ENCODE peak calls at places on chromosome 1, in seven cellular contexts. K, D, J, M, P, U and T are unnamed samples.

GRCh38 chr1:53327183-53327941 is 508 bp downstream of the LRP8 start:
- DNase-seq in K (no peak), D (peak; percentile 62), J (peak; percentile 65), M (peak; percentile 76), P (peak; percentile 26), U (peak; percentile 31), T (peak; percentile 56)

GRCh38 chr1:23799570-23800395 is 771 bp downstream of the GALE start:
- DNase-seq in K (peak; percentile 21), D (peak; percentile 90), J (peak; percentile 91), M (peak; percentile 68), P (peak; percentile 88), U (peak; percentile 71), T (no peak)

GRCh38 chr1:62530516-62531154 is 66.7 kb upstream of the ANGPTL3 start:
- DNase-seq in K (peak; percentile 18), D (peak; percentile 66), J (peak; percentile 45), M (peak; percentile 75), P (peak; percentile 46), U (peak; percentile 53), T (no peak)

GRCh38 chr1:106608836-106609235 is 447.6 kb upstream of the PRMT6 start:
- DNase-seq in K (no peak), D (no peak), J (no peak), M (no peak), P (no peak), U (no peak), T (no peak)

GRCh38 chr1:59707216-59707615 is 107.5 kb upstream of the HOOK1 start:
- DNase-seq in K (peak; percentile 39), D (peak; percentile 7), J (no peak), M (no peak), P (peak; percentile 24), U (peak; percentile 96), T (no peak)

GRCh38 chr1:104780470-104781078 is 1030.9 kb downstream of the AMY1C start:
- DNase-seq in K (no peak), D (peak; percentile 16), J (no peak), M (no peak), P (no peak), U (peak; percentile 29), T (no peak)

GRCh38 chr1:29396438-29397255 is 160.3 kb downstream of the PTPRU start:
- DNase-seq in K (no peak), D (no peak), J (no peak), M (no peak), P (no peak), U (peak; percentile 39), T (no peak)

GRCh38 chr1:46589529-46589928 is 14.5 kb downstream of the MKNK1 start:
- DNase-seq in K (no peak), D (no peak), J (no peak), M (no peak), P (no peak), U (no peak), T (no peak)

GRCh38 chr1:81432654-81433109 is 368.1 kb upstream of the ADGRL2 start:
- DNase-seq in K (peak; percentile 23), D (no peak), J (no peak), M (no peak), P (no peak), U (no peak), T (no peak)

GRCh38 chr1:234583755-234584430 is 26.1 kb downstream of the IRF2BP2 start:
- DNase-seq in K (no peak), D (peak; percentile 79), J (no peak), M (no peak), P (no peak), U (no peak), T (no peak)

GRCh38 chr1:45246760-45247159 is 40.4 kb upstream of the ZSWIM5 start:
- DNase-seq in K (no peak), D (no peak), J (no peak), M (no peak), P (no peak), U (peak; percentile 79), T (no peak)

GRCh38 chr1:37149296-37149695 is 115.0 kb upstream of the GRIK3 start:
- DNase-seq in K (no peak), D (no peak), J (no peak), M (no peak), P (no peak), U (no peak), T (no peak)

GRCh38 chr1:244861683-244862082 is 2.7 kb downstream of the HNRNPU start:
- DNase-seq in K (no peak), D (peak; percentile 41), J (no peak), M (no peak), P (no peak), U (peak; percentile 27), T (no peak)
- H3K27ac ChIP-seq in K (peak overlapping the region; percentile 100), D (peak overlapping the region; percentile 98), J (peak overlapping the region; percentile 100), M (no peak overlapping the region), P (peak overlapping the region; percentile 100), U (no peak overlapping the region), T (peak overlapping the region; percentile 99)

DNA sequence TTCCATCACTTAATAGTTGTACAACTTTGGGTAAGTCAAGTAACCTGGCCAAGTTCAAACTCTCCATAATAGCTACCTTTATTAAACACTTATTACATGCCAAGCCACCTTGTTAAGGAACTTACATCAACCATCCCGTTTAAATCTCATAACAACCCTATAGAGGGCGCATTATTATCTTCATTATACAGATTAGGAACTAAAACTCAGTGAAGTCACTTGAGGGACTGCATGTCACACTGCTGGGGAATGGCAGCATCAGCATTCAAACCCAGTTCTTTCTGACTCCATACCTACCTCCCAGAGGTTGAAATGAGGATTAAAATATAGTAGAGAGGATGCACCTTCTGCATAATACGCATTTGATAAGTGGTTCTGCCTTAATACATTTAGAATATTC is 47.1 kb upstream of the PLA2G2C start:
- DNase-seq in K (no peak), D (peak; percentile 18), J (no peak), M (no peak), P (no peak), U (peak; percentile 28), T (no peak)
- TF ChIP-seq CTCF in K (peak; percentile 52), D (peak; percentile 27), J (peak; percentile 26), M (peak; percentile 53), P (no peak), U (peak; percentile 43), T (peak; percentile 44)

GRCh38 chr1:89553195-89553584 is 28.6 kb downstream of the LRRC8B start:
- DNase-seq in K (no peak), D (no peak), J (no peak), M (no peak), P (no peak), U (no peak), T (no peak)
- H3K27ac ChIP-seq in K (peak overlapping the region; percentile 45), D (no peak overlapping the region), J (peak overlapping the region; percentile 70), M (no peak overlapping the region), P (peak overlapping the region; percentile 24), U (no peak overlapping the region), T (no peak overlapping the region)

DNA sequence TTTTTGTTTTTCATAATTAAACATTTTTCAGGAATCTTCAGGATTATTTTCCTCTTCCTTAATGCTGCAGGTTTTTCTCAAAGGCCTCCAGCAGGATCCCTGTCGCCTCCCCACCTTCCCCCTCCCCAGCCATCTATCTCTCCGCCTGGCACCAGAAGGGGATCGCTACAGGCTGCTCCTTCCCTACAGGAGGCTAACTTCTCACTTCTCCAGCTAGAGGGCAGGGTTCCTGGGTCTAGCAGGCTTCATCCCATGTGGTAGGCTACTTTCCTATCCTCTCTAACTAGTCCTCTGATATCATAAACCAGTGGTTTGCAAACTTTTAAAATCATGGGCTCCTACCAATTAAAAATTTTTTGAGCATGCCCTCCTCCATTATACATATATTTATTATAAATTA is 104.1 kb downstream of the KCNN3 start:
- DNase-seq in K (no peak), D (peak; percentile 49), J (no peak), M (no peak), P (no peak), U (peak; percentile 49), T (no peak)
- TF ChIP-seq CTCF in K (peak; percentile 56), D (peak; percentile 61), J (peak; percentile 26), M (peak; percentile 69), P (peak; percentile 13), U (peak; percentile 53), T (peak; percentile 25)

GRCh38 chr1:66416295-66416694 is 117.7 kb upstream of the SGIP1 start:
- DNase-seq in K (no peak), D (no peak), J (no peak), M (no peak), P (no peak), U (peak; percentile 59), T (no peak)

GRCh38 chr1:66415326-66415725 is 118.6 kb upstream of the SGIP1 start:
- DNase-seq in K (no peak), D (no peak), J (no peak), M (no peak), P (no peak), U (no peak), T (no peak)

GRCh38 chr1:66418021-66418420 is 115.9 kb upstream of the SGIP1 start:
- DNase-seq in K (no peak), D (no peak), J (no peak), M (no peak), P (no peak), U (no peak), T (no peak)

GRCh38 chr1:66413139-66413755 is 120.7 kb upstream of the SGIP1 start:
- DNase-seq in K (no peak), D (peak; percentile 19), J (no peak), M (no peak), P (no peak), U (no peak), T (no peak)

GRCh38 chr1:66415830-66416229 is 118.1 kb upstream of the SGIP1 start:
- DNase-seq in K (no peak), D (no peak), J (no peak), M (no peak), P (no peak), U (no peak), T (no peak)
- H3K27ac ChIP-seq in K (no peak overlapping the region), D (no peak overlapping the region), J (no peak overlapping the region), M (no peak overlapping the region), P (no peak overlapping the region), U (no peak overlapping the region), T (no peak overlapping the region)

DNA sequence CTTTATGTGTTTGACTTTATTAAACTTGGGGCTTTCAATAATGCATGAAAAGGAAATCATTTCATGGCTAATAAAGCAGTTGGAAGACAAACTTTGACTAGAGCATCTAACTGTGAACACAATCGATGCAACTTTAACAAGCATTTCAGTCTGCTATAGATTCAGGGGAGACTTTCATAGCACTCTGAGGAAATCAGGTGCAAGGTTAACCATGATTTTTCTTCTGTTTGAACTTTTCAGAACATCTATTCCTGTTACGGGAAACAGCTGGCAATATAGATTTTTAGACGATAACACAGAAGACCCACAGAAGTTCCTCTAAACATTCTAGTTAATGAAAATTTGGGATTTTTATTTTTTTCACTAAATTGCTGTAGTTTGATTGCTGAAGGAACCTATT is 177.3 kb downstream of the TRIM33 start:
- DNase-seq in K (no peak), D (no peak), J (no peak), M (no peak), P (no peak), U (no peak), T (no peak)
- TF ChIP-seq CTCF in K (no peak), D (no peak), J (no peak), M (no peak), P (no peak), U (no peak), T (no peak)